ENCODE peak calls at places on chromosomes 5 and 9, in four cellular contexts. W, Y, K and X are unnamed samples.

GRCh38 chr5:78647411-78647818 is 1.2 kb downstream of the LHFPL2 start:
- DNase-seq in W (peak; percentile 20), Y (no peak), K (no peak), X (no peak)

GRCh38 chr5:98432378-98432777 is 341.1 kb upstream of the RGMB start:
- DNase-seq in W (no peak), Y (no peak), K (no peak), X (no peak)

GRCh38 chr5:157549954-157550549 is 25.5 kb downstream of the ADAM19 start:
- DNase-seq in W (no peak), Y (no peak), K (no peak), X (no peak)

GRCh38 chr5:159821541-159821940 is 94.7 kb upstream of the ADRA1B start:
- DNase-seq in W (no peak), Y (no peak), K (no peak), X (no peak)

GRCh38 chr9:37121881-37122280 is 1.5 kb downstream of the ZCCHC7 start:
- DNase-seq in W (no peak), Y (no peak), K (no peak), X (no peak)

GRCh38 chr9:114263853-114264510 is 58.9 kb upstream of the ORM1 start:
- DNase-seq in W (no peak), Y (no peak), K (no peak), X (no peak)

GRCh38 chr5:95009812-95010211 is 275.1 kb downstream of the MCTP1 start:
- DNase-seq in W (no peak), Y (no peak), K (no peak), X (no peak)

GRCh38 chr5:32051796-32052195 is 122.3 kb downstream of the GOLPH3 start:
- DNase-seq in W (no peak), Y (no peak), K (no peak), X (no peak)

GRCh38 chr5:33890633-33891032 is 1.2 kb downstream of the ADAMTS12 start:
- DNase-seq in W (no peak), Y (no peak), K (peak; percentile 25), X (no peak)

GRCh38 chr9:5892456-5893133 is 1.9 kb downstream of the MLANA start:
- DNase-seq in W (no peak), Y (no peak), K (no peak), X (no peak)

GRCh38 chr9:79053613-79054012 is 518.2 kb upstream of the TLE4 start:
- DNase-seq in W (no peak), Y (no peak), K (no peak), X (no peak)

GRCh38 chr9:13110766-13111400 is 168.6 kb downstream of the MPDZ start:
- DNase-seq in W (peak; percentile 45), Y (no peak), K (no peak), X (no peak)

GRCh38 chr5:76601470-76601869 is 21.7 kb downstream of the F2RL2 start:
- DNase-seq in W (peak; percentile 35), Y (no peak), K (peak; percentile 62), X (peak; percentile 36)

GRCh38 chr5:79932510-79933504 is 58.3 kb downstream of the MTX3 start:
- DNase-seq in W (no peak), Y (no peak), K (no peak), X (no peak)

GRCh38 chr9:131530546-131530929 is 525 bp downstream of the UCK1 start:
- DNase-seq in W (peak; percentile 44), Y (no peak), K (peak; percentile 66), X (no peak)

GRCh38 chr5:18216016-18216415 is 581.8 kb downstream of the TAF11L14 start:
- DNase-seq in W (no peak), Y (no peak), K (no peak), X (no peak)

GRCh38 chr5:153895266-153895665 is 143.4 kb downstream of the FAM114A2 start:
- DNase-seq in W (no peak), Y (no peak), K (no peak), X (no peak)

GRCh38 chr9:129245276-129245675 is 67.2 kb upstream of the IER5L start:
- DNase-seq in W (no peak), Y (no peak), K (no peak), X (no peak)

GRCh38 chr5:148791334-148791667 is 35.1 kb upstream of the ADRB2 start:
- DNase-seq in W (no peak), Y (no peak), K (no peak), X (no peak)

GRCh38 chr9:116574027-116574679 is 113.0 kb upstream of the TRIM32 start:
- DNase-seq in W (peak; percentile 67), Y (no peak), K (no peak), X (no peak)

GRCh38 chr9:12838546-12838945 is 63.7 kb downstream of the LURAP1L start:
- DNase-seq in W (no peak), Y (no peak), K (no peak), X (no peak)

GRCh38 chr9:93589688-93590087 is 13.3 kb downstream of the PHF2 start:
- DNase-seq in W (peak; percentile 53), Y (no peak), K (no peak), X (no peak)

GRCh38 chr9:128120061-128120740 is 7.3 kb downstream of the PTGES2 start:
- DNase-seq in W (no peak), Y (no peak), K (no peak), X (no peak)

GRCh38 chr5:150514708-150515211 is 6.8 kb downstream of the NDST1 start:
- DNase-seq in W (peak; percentile 75), Y (no peak), K (no peak), X (no peak)

GRCh38 chr5:163727028-163727427 is 221.6 kb downstream of the MAT2B start:
- DNase-seq in W (no peak), Y (no peak), K (no peak), X (no peak)

GRCh38 chr5:178778919-178779318 is 48.5 kb upstream of the ZNF354A start:
- DNase-seq in W (no peak), Y (no peak), K (no peak), X (no peak)

GRCh38 chr5:143782588-143783386 is 29.2 kb upstream of the HMHB1 start:
- DNase-seq in W (no peak), Y (no peak), K (no peak), X (no peak)

GRCh38 chr5:127650022-127650421 is 1.1 kb downstream of the CTXN3 start:
- DNase-seq in W (no peak), Y (no peak), K (no peak), X (no peak)

GRCh38 chr5:37495210-37495609 is 116.1 kb downstream of the WDR70 start:
- DNase-seq in W (no peak), Y (no peak), K (no peak), X (no peak)

GRCh38 chr5:112161392-112161748 is 257.7 kb downstream of the EPB41L4A start:
- DNase-seq in W (no peak), Y (no peak), K (no peak), X (no peak)

GRCh38 chr5:150661086-150661485 is at the start of gene MYOZ3:
- DNase-seq in W (no peak), Y (no peak), K (no peak), X (no peak)

GRCh38 chr5:77893225-77893860 is 117.2 kb upstream of the TBCA start:
- DNase-seq in W (peak; percentile 44), Y (no peak), K (no peak), X (no peak)

GRCh38 chr5:65062684-65063083 is 294.0 kb downstream of the CWC27 start:
- DNase-seq in W (peak; percentile 36), Y (no peak), K (no peak), X (no peak)

GRCh38 chr5:178466342-178466741 is 123.9 kb downstream of the COL23A1 start:
- DNase-seq in W (no peak), Y (no peak), K (no peak), X (no peak)

GRCh38 chr9:120688758-120689157 is 25.5 kb downstream of the MEGF9 start:
- DNase-seq in W (no peak), Y (no peak), K (no peak), X (no peak)

GRCh38 chr9:32413424-32413823 is 29.0 kb downstream of the ACO1 start:
- DNase-seq in W (no peak), Y (no peak), K (no peak), X (no peak)

GRCh38 chr9:131732636-131733340 is 7.1 kb downstream of the RAPGEF1 start:
- DNase-seq in W (peak; percentile 60), Y (no peak), K (no peak), X (peak; percentile 62)